ENCODE peak calls at places on chromosomes 6 and 20, in five cellular contexts. Y is H1, D is neuronal stem cell, R is IMR-90, Z is H9. L is an unnamed sample.

GRCh38 chr20:58710481-58711265 is 18.1 kb downstream of the NPEPL1 start:
- DNase-seq in Z (peak; percentile 25), R (no peak), D (no peak), Y (peak; percentile 43), L (no peak)

GRCh38 chr6:137707590-137708360 is 159.3 kb upstream of the TNFAIP3 start:
- DNase-seq in Z (peak; percentile 45), R (peak; percentile 86), Y (no peak), D (peak; percentile 24), L (peak; percentile 86)

GRCh38 chr6:161406633-161407032 is 132.8 kb upstream of the AGPAT4 start:
- DNase-seq in Z (no peak), D (no peak), Y (no peak), R (peak; percentile 88), L (peak; percentile 76)

GRCh38 chr6:146950351-146950835 is 253.8 kb upstream of the STXBP5 start:
- DNase-seq in Y (no peak), Z (no peak), D (no peak), R (peak; percentile 8), L (peak; percentile 41)

GRCh38 chr6:2542858-2543218 is 207.9 kb downstream of the MYLK4 start:
- DNase-seq in Z (no peak), R (peak; percentile 89), Y (no peak), D (no peak), L (peak; percentile 45)

GRCh38 chr20:62667530-62668440 is 25.5 kb downstream of the SLCO4A1 start:
- DNase-seq in R (no peak), D (no peak), Z (no peak), Y (no peak), L (no peak)

GRCh38 chr6:75488026-75488425 is 5.6 kb downstream of the FILIP1 start:
- DNase-seq in Y (no peak), R (peak; percentile 84), D (no peak), Z (no peak), L (peak; percentile 93)

GRCh38 chr6:56401477-56402070 is 154.2 kb upstream of the COL21A1 start:
- DNase-seq in R (no peak), D (no peak), Z (no peak), Y (no peak), L (no peak)

GRCh38 chr6:81241126-81241525 is 511.4 kb downstream of the TENT5A start:
- DNase-seq in Z (no peak), D (no peak), R (peak; percentile 26), Y (no peak), L (peak; percentile 20)

GRCh38 chr6:34462010-34462409 is 3.9 kb upstream of the PACSIN1 start:
- DNase-seq in Y (no peak), R (no peak), Z (no peak), D (no peak), L (no peak)

GRCh38 chr6:31203345-31203979 is 33.0 kb upstream of the POU5F1 start:
- DNase-seq in Z (no peak), Y (no peak), D (no peak), R (peak; percentile 71), L (peak; percentile 78)

GRCh38 chr6:103570431-103570830 is 1289.3 kb downstream of the HACE1 start:
- DNase-seq in D (no peak), R (no peak), Y (no peak), Z (no peak), L (no peak)

GRCh38 chr6:130516604-130517003 is 150.8 kb downstream of the TMEM200A start:
- DNase-seq in Y (no peak), R (no peak), Z (no peak), D (no peak), L (no peak)

GRCh38 chr6:44468835-44469234 is 81.3 kb downstream of the CDC5L start:
- DNase-seq in R (no peak), D (no peak), Z (no peak), Y (no peak), L (no peak)

GRCh38 chr6:35764238-35764896 is 12.0 kb upstream of the CLPSL2 start:
- DNase-seq in R (no peak), Z (peak; percentile 99), Y (peak; percentile 74), D (no peak), L (no peak)

GRCh38 chr6:133551847-133552331 is 310.7 kb downstream of the EYA4 start:
- DNase-seq in D (no peak), Y (no peak), R (peak; percentile 100), Z (no peak), L (peak; percentile 96)

GRCh38 chr6:7630792-7631191 is 40.8 kb downstream of the SNRNP48 start:
- DNase-seq in Z (peak; percentile 43), Y (no peak), D (no peak), R (no peak), L (no peak)

GRCh38 chr20:50042370-50043313 is 59.9 kb downstream of the SNAI1 start:
- DNase-seq in Y (no peak), R (no peak), Z (no peak), D (no peak), L (no peak)

GRCh38 chr20:3046677-3047462 is 1.0 kb downstream of the MRPS26 start:
- DNase-seq in Z (peak; percentile 77), D (no peak), R (no peak), Y (peak; percentile 62), L (no peak)

GRCh38 chr6:165562421-165563090 is 100.5 kb downstream of the PDE10A start:
- DNase-seq in Y (no peak), R (peak; percentile 64), Z (no peak), D (no peak), L (no peak)

GRCh38 chr6:155687645-155688044 is 232.0 kb upstream of the NOX3 start:
- DNase-seq in Z (no peak), Y (no peak), R (no peak), D (no peak), L (no peak)

GRCh38 chr20:5658897-5659296 is 91.3 kb upstream of the SHLD1 start:
- DNase-seq in Y (no peak), Z (no peak), D (peak; percentile 9), R (peak; percentile 91), L (peak; percentile 92)

GRCh38 chr6:137271245-137272183 is 52.3 kb upstream of the IFNGR1 start:
- DNase-seq in Y (no peak), Z (no peak), R (peak; percentile 63), D (peak; percentile 39), L (peak; percentile 65)

GRCh38 chr6:148272597-148272996 is 70.0 kb upstream of the SASH1 start:
- DNase-seq in Y (no peak), R (no peak), D (no peak), Z (no peak), L (peak; percentile 36)

GRCh38 chr6:57329933-57330332 is 12.5 kb downstream of the PRIM2 start:
- DNase-seq in D (no peak), Y (no peak), Z (no peak), R (no peak), L (no peak)

GRCh38 chr6:85449388-85449817 is 480 bp upstream of the NT5E start:
- DNase-seq in D (peak; percentile 24), Y (no peak), Z (peak; percentile 47), R (peak; percentile 85), L (peak; percentile 85)

GRCh38 chr20:14303106-14303505 is 34.3 kb downstream of the FLRT3 start:
- DNase-seq in Y (no peak), R (no peak), Z (no peak), D (no peak), L (no peak)

GRCh38 chr6:159821111-159821510 is 21.0 kb downstream of the PNLDC1 start:
- DNase-seq in R (no peak), Z (no peak), D (no peak), Y (no peak), L (no peak)

GRCh38 chr6:73236147-73236750 is 11.0 kb upstream of the KHDC1L start:
- DNase-seq in R (peak; percentile 97), D (no peak), Z (no peak), Y (no peak), L (peak; percentile 78)

DNA sequence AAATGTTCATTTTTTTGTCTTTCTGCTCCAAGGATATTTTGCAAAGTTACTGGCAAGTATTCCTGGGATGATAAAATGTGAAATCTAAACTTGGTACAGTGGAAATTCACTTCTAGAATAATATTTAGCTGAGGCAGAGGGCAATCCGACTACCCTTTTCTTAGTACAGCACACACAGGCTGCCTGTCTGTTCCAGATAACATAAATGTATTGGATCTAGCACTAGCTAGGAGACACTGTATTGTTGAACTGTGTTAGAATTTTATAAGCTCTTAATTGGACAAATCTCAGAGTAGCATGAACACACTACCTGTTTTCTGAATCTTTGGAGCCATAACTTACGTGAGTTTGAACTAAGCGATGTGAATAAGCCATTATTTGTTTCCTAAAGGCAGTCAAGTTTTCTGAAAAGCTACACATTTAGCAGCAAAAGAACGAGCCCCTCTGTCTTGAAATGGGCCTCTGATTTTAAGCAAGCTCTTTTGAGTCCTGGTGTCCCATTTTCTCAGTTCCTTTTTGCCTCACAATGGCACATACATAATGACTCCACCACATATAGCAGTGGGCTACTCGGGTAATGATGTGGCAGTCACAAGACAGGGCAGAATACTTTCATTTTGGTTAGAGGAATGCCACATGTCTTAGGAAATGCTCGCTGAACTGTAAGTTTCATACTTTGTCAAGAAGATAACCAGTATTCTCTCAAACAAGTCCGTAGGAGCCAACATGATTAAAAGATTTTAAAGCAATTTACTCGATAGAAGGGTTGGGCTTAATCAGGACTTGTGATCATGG is 116.5 kb upstream of the ESR1 start:
- DNase-seq in Z (no peak), D (no peak), Y (no peak), R (no peak), L (no peak)
- H3K27ac ChIP-seq in Z (no peak overlapping the region), D (no peak overlapping the region), Y (no peak overlapping the region), R (no peak overlapping the region), L (no peak overlapping the region)

GRCh38 chr6:29762781-29763214 is 39.6 kb downstream of the HLA-F start:
- DNase-seq in R (no peak), Z (no peak), D (no peak), Y (no peak), L (no peak)
- H3K14ac ChIP-seq in R (no peak overlapping the region), Z (no peak overlapping the region), D (no peak overlapping the region), Y (no peak overlapping the region), L (no peak overlapping the region)

GRCh38 chr6:24990944-24991747 is 55.4 kb upstream of the RIPOR2 start:
- DNase-seq in R (no peak), Z (no peak), D (no peak), Y (no peak), L (no peak)

GRCh38 chr6:24985313-24985712 is 49.6 kb upstream of the RIPOR2 start:
- DNase-seq in R (no peak), Y (no peak), Z (peak; percentile 67), D (peak; percentile 53), L (no peak)

GRCh38 chr6:24988562-24988961 is 52.8 kb upstream of the RIPOR2 start:
- DNase-seq in Y (no peak), D (no peak), Z (no peak), R (no peak), L (peak; percentile 46)

GRCh38 chr6:24990227-24990843 is 54.6 kb upstream of the RIPOR2 start:
- DNase-seq in Z (no peak), D (no peak), R (peak; percentile 86), Y (no peak), L (peak; percentile 72)

GRCh38 chr6:24987439-24987838 is 51.7 kb upstream of the RIPOR2 start:
- DNase-seq in Z (no peak), R (no peak), Y (no peak), D (no peak), L (no peak)
- H2BK15ac ChIP-seq in Z (no peak overlapping the region), R (no peak overlapping the region), Y (no peak overlapping the region), D (no peak overlapping the region), L (no peak overlapping the region)

DNA sequence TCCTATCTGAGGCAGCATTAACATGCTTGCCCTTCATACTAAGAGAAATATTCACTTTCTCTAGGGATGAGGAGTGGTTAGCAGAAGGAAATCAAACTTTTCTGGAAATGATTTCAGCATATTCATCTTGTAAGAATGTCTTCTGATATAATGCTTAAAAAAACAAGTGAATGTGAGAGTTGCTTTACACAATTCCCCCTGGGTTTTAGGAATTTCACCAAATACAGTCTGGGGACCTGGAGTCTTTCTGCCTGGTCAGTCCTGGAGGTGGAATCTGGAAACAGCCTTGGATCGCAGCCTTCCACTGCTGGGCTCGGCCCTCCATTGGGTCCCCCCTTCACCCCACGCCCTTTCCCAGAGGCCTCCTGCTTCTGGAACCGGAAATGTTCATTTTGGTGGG is 100.4 kb downstream of the DACT2 start:
- DNase-seq in D (no peak), Y (no peak), R (no peak), Z (no peak), L (no peak)
- H3K27ac ChIP-seq in D (no peak overlapping the region), Y (no peak overlapping the region), R (no peak overlapping the region), Z (no peak overlapping the region), L (no peak overlapping the region)

L was measured in mesenchymal stem cell.